ENCODE peak calls at places on chromosomes 1 and 21, in eight cellular contexts. A is endothelial cell of umbilical vein, E is H54, R is uterus, N is prostate gland, D is esophagus squamous epithelium, U is tibial nerve, Q is spleen. G is an unnamed sample.

GRCh38 chr1:47757226-47757975 is 239.8 kb downstream of the TRABD2B start:
- DNase-seq in A (no peak), E (no peak), R (no peak), N (no peak), D (no peak), U (no peak), Q (peak; percentile 49), G (no peak)

GRCh38 chr1:18927654-18928272 is 25.4 kb upstream of the ALDH4A1 start:
- DNase-seq in A (peak; percentile 60), E (no peak), R (no peak), N (no peak), D (no peak), U (no peak), Q (no peak), G (no peak)

GRCh38 chr1:218462116-218462515 is 117.0 kb downstream of the TGFB2 start:
- DNase-seq in A (no peak), E (no peak), R (no peak), N (no peak), D (no peak), U (no peak), Q (no peak), G (no peak)

GRCh38 chr1:159188375-159188788 is 16.3 kb upstream of the ACKR1 start:
- DNase-seq in A (peak; percentile 80), E (no peak), R (peak; percentile 44), N (no peak), D (no peak), U (peak; percentile 35), Q (peak; percentile 90), G (peak; percentile 77)

GRCh38 chr21:38780879-38781278 is 24.9 kb upstream of the ETS2 start:
- DNase-seq in A (no peak), E (no peak), R (no peak), N (no peak), D (no peak), U (no peak), Q (no peak), G (no peak)

GRCh38 chr1:89598450-89599331 is 34.2 kb upstream of the LRRC8C start:
- DNase-seq in A (peak; percentile 68), E (peak; percentile 16), R (no peak), N (no peak), D (no peak), U (no peak), Q (no peak), G (no peak)

GRCh38 chr1:57319165-57319564 is 104.7 kb downstream of the DAB1 start:
- DNase-seq in A (no peak), E (no peak), R (no peak), N (no peak), D (no peak), U (no peak), Q (no peak), G (no peak)

GRCh38 chr1:25747046-25747705 is 52.8 kb upstream of the SELENON start:
- DNase-seq in A (no peak), E (no peak), R (no peak), N (no peak), D (no peak), U (no peak), Q (no peak), G (no peak)

GRCh38 chr1:48619529-48619928 is 147.5 kb upstream of the SPATA6 start:
- DNase-seq in A (no peak), E (peak; percentile 6), R (no peak), N (no peak), D (no peak), U (no peak), Q (no peak), G (peak; percentile 87)

GRCh38 chr21:33700491-33700890 is 58.2 kb downstream of the ITSN1 start:
- DNase-seq in A (no peak), E (no peak), R (no peak), N (no peak), D (no peak), U (no peak), Q (no peak), G (no peak)

GRCh38 chr1:231395051-231395995 is 26.8 kb downstream of the EGLN1 start:
- DNase-seq in A (peak; percentile 93), E (peak; percentile 51), R (peak; percentile 35), N (no peak), D (no peak), U (no peak), Q (no peak), G (no peak)

GRCh38 chr1:161691846-161692245 is 15.2 kb upstream of the FCRLA start:
- DNase-seq in A (no peak), E (no peak), R (no peak), N (no peak), D (no peak), U (no peak), Q (no peak), G (no peak)

DNA sequence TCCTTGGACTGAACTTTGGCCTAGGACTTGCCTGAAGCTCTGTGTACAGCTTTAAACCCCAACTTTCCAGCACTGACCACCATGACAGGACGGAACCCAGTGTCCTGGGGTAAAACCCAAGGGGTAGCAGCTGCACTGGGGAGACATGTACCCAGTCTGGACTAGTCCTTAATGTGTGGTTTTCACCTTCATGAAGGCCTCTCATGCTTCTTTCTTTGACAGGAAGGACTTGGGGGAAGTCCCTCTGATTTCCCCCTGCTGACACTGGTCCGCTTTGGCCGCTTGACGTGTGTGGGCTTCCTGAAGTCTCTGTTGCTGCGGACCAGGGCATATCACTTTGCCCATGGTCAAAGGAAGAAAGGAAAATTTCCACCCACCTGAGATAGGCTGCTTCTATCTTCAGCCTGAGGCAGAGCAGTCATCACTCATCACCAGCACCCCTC is 66.3 kb upstream of the PRDX6 start:
- DNase-seq in A (no peak), E (no peak), R (no peak), N (no peak), D (no peak), U (no peak), Q (peak; percentile 83), G (no peak)
- TF ChIP-seq POLR2A in A (no peak), E (no peak), R (no peak), N (no peak), D (no peak), U (no peak), Q (no peak), G (no peak)

DNA sequence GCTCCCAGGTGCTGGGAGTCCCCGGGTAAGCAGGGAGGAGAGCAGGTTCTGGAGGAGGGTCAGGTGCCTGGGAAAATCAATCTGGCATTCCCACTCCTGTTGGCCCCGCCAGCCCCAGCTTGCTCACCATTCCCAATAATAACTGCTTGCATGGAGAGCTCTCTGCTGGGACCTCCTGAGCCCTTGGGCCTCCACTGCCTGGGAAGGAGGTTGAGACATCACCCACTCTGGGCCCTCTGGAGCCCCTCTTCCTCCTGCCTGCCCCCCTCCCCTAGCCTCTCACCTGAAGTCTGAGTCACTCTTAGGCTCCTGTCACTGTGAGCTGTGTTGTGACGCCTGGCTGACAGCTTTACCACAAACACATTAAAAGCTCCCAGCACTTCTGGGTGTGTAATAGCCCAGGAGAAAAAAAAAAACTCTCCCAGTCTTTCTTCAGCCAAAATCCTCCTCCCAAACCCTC is 4.8 kb downstream of the CAMK2N1 start:
- DNase-seq in A (no peak), E (no peak), R (no peak), N (no peak), D (no peak), U (no peak), Q (no peak), G (no peak)
- TF ChIP-seq POLR2A in A (no peak), E (no peak), R (no peak), N (no peak), D (no peak), U (no peak), Q (no peak), G (no peak)

GRCh38 chr1:3786468-3787346 is 9.6 kb downstream of the LRRC47 start:
- DNase-seq in A (no peak), E (no peak), R (no peak), N (no peak), D (no peak), U (no peak), Q (no peak), G (no peak)

GRCh38 chr1:3780901-3781300 is 8.4 kb downstream of the SMIM1 start:
- DNase-seq in A (no peak), E (no peak), R (no peak), N (peak; percentile 72), D (no peak), U (no peak), Q (no peak), G (no peak)

GRCh38 chr1:3785045-3785444 is 11.3 kb downstream of the LRRC47 start:
- DNase-seq in A (no peak), E (no peak), R (no peak), N (no peak), D (no peak), U (no peak), Q (no peak), G (peak; percentile 80)

GRCh38 chr1:3785458-3786157 is 10.7 kb downstream of the LRRC47 start:
- DNase-seq in A (no peak), E (no peak), R (no peak), N (no peak), D (no peak), U (no peak), Q (no peak), G (peak; percentile 70)

GRCh38 chr1:3783651-3784474 is 11.3 kb downstream of the SMIM1 start:
- DNase-seq in A (no peak), E (no peak), R (no peak), N (no peak), D (no peak), U (no peak), Q (no peak), G (no peak)
- TF ChIP-seq POLR2A in A (no peak), E (no peak), R (no peak), N (no peak), D (no peak), U (no peak), Q (no peak), G (no peak)

GRCh38 chr1:109667452-109668122 is at the start of gene GSTM2:
- DNase-seq in A (peak; percentile 85), E (peak; percentile 88), R (peak; percentile 95), N (peak; percentile 86), D (peak; percentile 22), U (peak; percentile 88), Q (peak; percentile 95), G (peak; percentile 95)
- TF ChIP-seq POLR2A in A (no peak), E (peak; percentile 27), R (peak; percentile 21), N (peak; percentile 25), D (no peak), U (peak; percentile 60), Q (no peak), G (peak; percentile 46)

DNA sequence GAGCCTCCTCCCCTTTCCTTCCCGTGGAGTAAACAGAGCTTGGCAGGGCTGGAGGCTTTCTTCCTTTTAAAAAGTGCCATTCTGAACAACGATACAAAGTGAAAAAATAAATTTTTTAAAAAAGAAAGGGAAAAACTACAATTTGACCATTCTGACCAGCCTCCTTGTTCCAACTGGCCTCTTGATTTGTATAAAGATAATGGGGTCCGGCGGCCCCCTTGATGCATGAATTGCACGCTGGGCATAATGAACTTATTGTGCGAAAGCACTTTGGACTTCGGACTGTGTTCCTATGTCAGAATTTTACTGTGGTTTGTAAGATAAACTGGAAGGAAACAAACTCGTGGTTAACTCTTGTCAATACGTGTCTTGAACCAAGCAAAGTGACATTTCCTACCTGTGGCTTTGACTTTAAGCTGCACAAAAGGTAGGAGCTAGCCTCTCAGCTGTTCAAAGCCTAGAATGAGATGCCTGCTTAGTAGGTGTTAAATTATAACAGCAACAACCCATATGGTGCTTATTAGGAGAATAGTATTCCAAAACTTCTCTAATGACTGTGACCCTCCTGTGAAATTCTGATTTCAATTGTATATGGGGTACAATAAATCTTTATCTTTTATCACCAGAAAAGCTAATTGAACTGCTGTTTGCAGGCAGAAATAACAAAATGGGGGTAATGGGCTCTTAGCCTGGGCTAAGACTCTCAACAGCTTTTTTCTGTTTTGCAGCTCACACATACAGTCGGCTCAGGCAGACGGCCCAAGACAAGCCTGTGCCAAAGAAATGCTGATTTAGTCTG is 9.4 kb downstream of the IRF2BP2 start:
- DNase-seq in A (peak; percentile 63), E (no peak), R (peak; percentile 65), N (no peak), D (no peak), U (no peak), Q (no peak), G (peak; percentile 77)
- TF ChIP-seq POLR2A in A (no peak), E (no peak), R (no peak), N (no peak), D (no peak), U (no peak), Q (no peak), G (no peak)

GRCh38 chr1:149845416-149845815 is 54.0 kb upstream of the BOLA1 start:
- DNase-seq in A (no peak), E (no peak), R (no peak), N (no peak), D (no peak), U (peak; percentile 3), Q (no peak), G (no peak)
- TF ChIP-seq POLR2A in A (no peak), E (no peak), R (no peak), N (no peak), D (no peak), U (no peak), Q (no peak), G (no peak)